ENCODE peak calls at places on chromosomes 11 and 22, in seven cellular contexts. U is transverse colon, K is mammary epithelial cell, F is Peyer's patch, J is thyroid gland, G is lower lobe of right lung, I is thoracic aorta. M is an unnamed sample.

GRCh38 chr11:126081915-126082250 is 19.2 kb upstream of the CDON start:
- DNase-seq in G (no peak), K (no peak), U (no peak), I (no peak), J (no peak), F (no peak), M (no peak)

GRCh38 chr11:32892355-32893090 is at the start of gene QSER1:
- DNase-seq in K (peak; percentile 53), F (peak; percentile 79), I (peak; percentile 4), U (peak; percentile 76), J (peak; percentile 65), G (peak; percentile 79), M (peak; percentile 71)

GRCh38 chr11:74820763-74821162 is 72.1 kb downstream of the RNF169 start:
- DNase-seq in F (no peak), K (peak; percentile 52), J (no peak), U (no peak), G (no peak), I (no peak), M (no peak)

GRCh38 chr22:30017824-30018223 is 62.4 kb upstream of the HORMAD2 start:
- DNase-seq in F (no peak), U (no peak), G (no peak), J (no peak), K (no peak), I (no peak), M (no peak)

GRCh38 chr11:1437500-1437899 is 47.8 kb downstream of the BRSK2 start:
- DNase-seq in U (no peak), I (no peak), F (no peak), K (no peak), G (no peak), J (no peak), M (no peak)

GRCh38 chr22:36701941-36702640 is 1.5 kb downstream of the CACNG2 start:
- DNase-seq in K (no peak), I (no peak), U (no peak), F (no peak), G (no peak), J (no peak), M (no peak)

GRCh38 chr11:13271060-13271693 is 6.4 kb upstream of the BMAL1 start:
- DNase-seq in I (no peak), J (no peak), G (no peak), F (peak; percentile 66), U (peak; percentile 41), K (peak; percentile 29), M (no peak)

GRCh38 chr11:37657645-37658044 is 1059.6 kb upstream of the RAG2 start:
- DNase-seq in F (no peak), I (no peak), J (no peak), U (no peak), G (no peak), K (peak; percentile 29), M (no peak)

GRCh38 chr22:45629469-45630089 is 42.1 kb upstream of the ATXN10 start:
- DNase-seq in J (no peak), F (no peak), I (no peak), K (no peak), G (peak; percentile 34), U (no peak), M (no peak)

GRCh38 chr11:1336836-1337646 is 27.6 kb upstream of the TOLLIP start:
- DNase-seq in K (no peak), G (peak; percentile 79), U (peak; percentile 41), I (no peak), J (peak; percentile 16), F (peak; percentile 64), M (peak; percentile 65)

GRCh38 chr22:23856721-23857605 is 712 bp upstream of the SLC2A11 start:
- DNase-seq in K (peak; percentile 41), I (no peak), G (no peak), U (peak; percentile 60), F (peak; percentile 67), J (peak; percentile 61), M (no peak)

GRCh38 chr22:32313532-32313931 is 44.1 kb upstream of the RFPL3 start:
- DNase-seq in U (no peak), G (no peak), K (no peak), F (no peak), I (no peak), J (no peak), M (no peak)

GRCh38 chr11:117084992-117085391 is 13.2 kb downstream of the SIK3 start:
- DNase-seq in U (no peak), F (no peak), J (no peak), G (no peak), I (no peak), K (no peak), M (no peak)

GRCh38 chr22:30159561-30160353 is 79.5 kb downstream of the HORMAD2 start:
- DNase-seq in U (no peak), J (peak; percentile 70), G (no peak), F (no peak), I (no peak), K (peak; percentile 52), M (no peak)

GRCh38 chr22:20451920-20452319 is 14.3 kb upstream of the SCARF2 start:
- DNase-seq in I (no peak), J (no peak), K (no peak), U (no peak), G (no peak), F (no peak), M (no peak)

DNA sequence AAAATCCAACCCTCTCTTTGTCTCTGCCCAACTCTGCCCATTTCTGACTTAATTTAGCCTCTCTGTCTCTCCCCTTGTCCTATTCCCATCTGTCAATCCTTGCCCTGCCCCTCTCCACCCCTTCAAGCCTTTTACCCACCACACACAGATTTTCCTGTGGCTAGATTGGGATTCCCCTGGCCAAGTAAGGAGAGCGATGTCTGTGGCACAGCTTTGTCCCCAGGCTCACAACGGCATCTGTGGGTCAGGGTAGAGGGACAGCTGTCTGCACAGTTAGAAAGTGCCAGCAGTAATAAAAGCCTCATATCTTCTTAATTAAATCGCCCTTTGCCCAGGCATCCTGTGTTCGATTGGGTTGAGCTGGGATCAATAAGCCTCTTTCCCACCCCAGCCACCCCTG is 1.3 kb upstream of the KCNC1 start:
- DNase-seq in U (no peak), J (no peak), K (no peak), F (no peak), G (no peak), I (no peak), M (no peak)
- H3K4me3 ChIP-seq in U (no peak overlapping the region), J (no peak overlapping the region), K (no peak overlapping the region), F (no peak overlapping the region), G (no peak overlapping the region), I (no peak overlapping the region), M (no peak overlapping the region)

GRCh38 chr11:19725379-19726079 is 12.9 kb downstream of the NAV2 start:
- DNase-seq in J (peak; percentile 91), K (no peak), I (peak; percentile 44), G (peak; percentile 80), F (no peak), U (no peak), M (no peak)
- H3K4me1 ChIP-seq in J (peaks cover 42% of the 10 kb centered on the region), K (peaks cover 29% of the 10 kb centered on the region), I (peaks cover 78% of the 10 kb centered on the region), G (peaks cover 45% of the 10 kb centered on the region), F (no peaks in the 10 kb centered on the region), U (no peaks in the 10 kb centered on the region), M (no peaks in the 10 kb centered on the region)

DNA sequence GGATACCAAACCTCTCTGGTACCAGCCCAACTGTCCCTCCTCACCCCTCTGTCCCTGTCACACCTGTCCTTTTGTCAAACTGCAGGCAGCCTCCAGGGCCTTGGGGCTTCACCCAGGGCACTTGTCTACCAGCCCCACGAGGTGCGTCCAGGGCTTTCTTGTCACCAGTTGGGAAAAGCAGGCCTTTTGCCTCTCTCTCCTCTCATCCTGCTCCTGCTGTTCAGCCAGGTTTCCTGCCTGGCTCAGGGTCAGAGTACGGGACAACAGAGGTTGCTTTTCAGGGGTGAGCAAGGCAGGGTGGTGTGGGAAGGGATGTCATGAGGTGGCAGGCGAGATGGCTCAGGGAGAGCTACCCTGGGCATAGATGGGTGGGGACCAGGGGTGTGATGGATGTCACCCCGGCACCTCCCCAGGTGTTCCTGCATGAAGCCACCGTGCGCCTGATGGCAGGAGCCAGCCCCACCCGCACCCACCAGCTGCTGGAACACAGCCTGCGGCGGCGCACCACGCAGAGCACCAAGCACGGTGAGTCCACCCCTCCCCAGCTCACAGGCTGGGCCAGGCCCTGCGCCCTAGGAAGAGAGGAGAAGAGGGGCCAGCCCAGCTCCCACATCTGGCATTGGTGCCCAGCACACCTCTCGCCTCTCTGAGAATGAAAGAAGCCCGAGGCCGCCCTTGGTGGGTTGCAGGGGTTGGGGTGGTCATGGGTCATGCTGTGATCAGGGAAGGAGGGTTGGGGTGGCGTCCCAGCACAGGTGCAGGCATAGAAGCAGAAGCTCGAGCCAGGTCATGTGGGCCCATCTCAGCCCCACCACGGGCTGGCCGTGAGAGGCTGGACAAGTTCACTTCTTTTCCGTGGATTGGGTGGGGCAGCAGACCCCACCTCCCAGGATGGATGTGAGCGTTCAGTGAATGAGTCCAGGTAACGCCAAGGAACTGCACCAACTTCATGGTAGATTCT is 10.1 kb downstream of the SHISA8 start:
- DNase-seq in F (no peak), U (no peak), J (no peak), I (no peak), K (no peak), G (no peak), M (no peak)
- TF ChIP-seq CTCF in F (no peak), U (no peak), J (no peak), I (no peak), K (no peak), G (no peak), M (no peak)

GRCh38 chr11:79439430-79439892 is 1.4 kb downstream of the TENM4 start:
- DNase-seq in J (peak; percentile 60), F (no peak), I (no peak), K (peak; percentile 44), G (no peak), U (no peak), M (no peak)

GRCh38 chr11:79437981-79438630 is 2.7 kb downstream of the TENM4 start:
- DNase-seq in J (peak; percentile 85), K (peak; percentile 81), U (no peak), I (no peak), F (no peak), G (no peak), M (peak; percentile 17)

GRCh38 chr11:79436911-79437273 is 3.9 kb downstream of the TENM4 start:
- DNase-seq in F (no peak), G (no peak), J (no peak), K (no peak), U (no peak), I (no peak), M (no peak)

GRCh38 chr11:79438631-79439429 is 2.0 kb downstream of the TENM4 start:
- DNase-seq in F (peak; percentile 52), K (peak; percentile 51), U (peak; percentile 18), J (peak; percentile 46), I (no peak), G (no peak), M (peak; percentile 18)

GRCh38 chr11:79437274-79437980 is 3.4 kb downstream of the TENM4 start:
- DNase-seq in J (peak; percentile 86), G (peak; percentile 65), F (peak; percentile 55), K (peak; percentile 63), U (peak; percentile 38), I (peak; percentile 15), M (peak; percentile 55)
- H3K4me3 ChIP-seq in J (peak overlapping the region; percentile 70), G (peak overlapping the region; percentile 51), F (peak overlapping the region; percentile 32), K (peak overlapping the region; percentile 88), U (peak overlapping the region; percentile 20), I (peak overlapping the region; percentile 89), M (peak overlapping the region; percentile 34)

M was measured in uterus.